ENCODE peak calls at places on chromosomes 6 and 20, in nine cellular contexts. Z, S, O, E, N, C, X, Q and L are unnamed samples. For H3K36me3 and H3K27me3, the result is how much of the 10 kb centered on the place peaks cover.

GRCh38 chr6:143999406-143999805 is 8.7 kb downstream of the PLAGL1 start:
- DNase-seq in Z (no peak), S (no peak), O (no peak), E (peak), N (no peak), C (no peak), X (no peak), Q (no peak), L (no peak)

GRCh38 chr6:38387461-38387860 is 252.3 kb downstream of the BTBD9 start:
- DNase-seq in Z (no peak), S (no peak), O (no peak), E (no peak), N (no peak), C (no peak), X (no peak), Q (no peak), L (no peak)

GRCh38 chr6:149210376-149210775 is 107.1 kb upstream of the TAB2 start:
- DNase-seq in Z (no peak), S (no peak), O (peak), E (peak), N (no peak), C (no peak), X (no peak), Q (no peak), L (no peak)

GRCh38 chr20:44137210-44137781 is 49.7 kb downstream of the JPH2 start:
- DNase-seq in Z (peak), S (peak), O (no peak), E (peak), N (no peak), C (no peak), X (peak), Q (peak), L (peak)

GRCh38 chr6:137846772-137847313 is 20.2 kb upstream of the TNFAIP3 start:
- DNase-seq in Z (no peak), S (no peak), O (no peak), E (no peak), N (no peak), C (peak), X (peak), Q (no peak), L (no peak)

GRCh38 chr6:54491431-54491830 is 183.2 kb downstream of the TINAG start:
- DNase-seq in Z (no peak), S (no peak), O (no peak), E (no peak), N (no peak), C (no peak), X (no peak), Q (no peak), L (no peak)

GRCh38 chr20:19747903-19748302 is 10.2 kb upstream of the RIN2 start:
- DNase-seq in Z (no peak), S (no peak), O (no peak), E (no peak), N (no peak), C (no peak), X (no peak), Q (no peak), L (no peak)

GRCh38 chr20:62741191-62741676 is 32.6 kb downstream of the NTSR1 start:
- DNase-seq in Z (no peak), S (peak), O (no peak), E (no peak), N (no peak), C (no peak), X (no peak), Q (no peak), L (peak)

GRCh38 chr20:64001607-64002011 is 20.7 kb downstream of the PRPF6 start:
- DNase-seq in Z (no peak), S (no peak), O (no peak), E (peak), N (no peak), C (no peak), X (no peak), Q (no peak), L (no peak)

GRCh38 chr6:42030585-42031506 is 19.5 kb upstream of the TAF8 start:
- DNase-seq in Z (peak), S (no peak), O (no peak), E (no peak), N (no peak), C (no peak), X (no peak), Q (no peak), L (peak)

GRCh38 chr20:41969656-41970055 is 351.5 kb upstream of the CHD6 start:
- DNase-seq in Z (no peak), S (no peak), O (no peak), E (no peak), N (no peak), C (no peak), X (no peak), Q (no peak), L (no peak)

GRCh38 chr20:61917459-61917858 is 148.2 kb downstream of the TAF4 start:
- DNase-seq in Z (no peak), S (no peak), O (no peak), E (no peak), N (no peak), C (no peak), X (no peak), Q (no peak), L (no peak)

GRCh38 chr20:47768016-47768953 is 17.0 kb downstream of the SULF2 start:
- DNase-seq in Z (peak), S (no peak), O (no peak), E (no peak), N (no peak), C (no peak), X (peak), Q (no peak), L (no peak)

GRCh38 chr6:87993331-87993730 is 54.3 kb upstream of the SPACA1 start:
- DNase-seq in Z (no peak), S (no peak), O (no peak), E (no peak), N (no peak), C (no peak), X (no peak), Q (no peak), L (no peak)

GRCh38 chr20:46406200-46406985 is at the start of gene ELMO2:
- DNase-seq in Z (peak), S (peak), O (peak), E (peak), N (peak), C (peak), X (peak), Q (peak), L (peak)

GRCh38 chr6:98842489-98843180 is 8.3 kb downstream of the POU3F2 start:
- DNase-seq in Z (no peak), S (no peak), O (no peak), E (no peak), N (no peak), C (no peak), X (no peak), Q (no peak), L (peak)

GRCh38 chr6:98845201-98846020 is 11.0 kb downstream of the POU3F2 start:
- DNase-seq in Z (peak), S (peak), O (no peak), E (peak), N (no peak), C (no peak), X (peak), Q (no peak), L (peak)

GRCh38 chr6:98841589-98842488 is 7.5 kb downstream of the POU3F2 start:
- DNase-seq in Z (no peak), S (no peak), O (no peak), E (no peak), N (no peak), C (no peak), X (no peak), Q (no peak), L (no peak)

GRCh38 chr6:98844244-98845161 is 10.1 kb downstream of the POU3F2 start:
- DNase-seq in Z (no peak), S (no peak), O (no peak), E (no peak), N (no peak), C (no peak), X (no peak), Q (no peak), L (peak)

GRCh38 chr6:98843274-98844243 is 9.2 kb downstream of the POU3F2 start:
- DNase-seq in Z (no peak), S (no peak), O (no peak), E (no peak), N (no peak), C (no peak), X (no peak), Q (no peak), L (peak)
- H3K36me3 ChIP-seq in Z (under half), S (under half), O (under half), E (under half), N (under half), C (under half), X (under half), Q (under half), L (under half)

DNA sequence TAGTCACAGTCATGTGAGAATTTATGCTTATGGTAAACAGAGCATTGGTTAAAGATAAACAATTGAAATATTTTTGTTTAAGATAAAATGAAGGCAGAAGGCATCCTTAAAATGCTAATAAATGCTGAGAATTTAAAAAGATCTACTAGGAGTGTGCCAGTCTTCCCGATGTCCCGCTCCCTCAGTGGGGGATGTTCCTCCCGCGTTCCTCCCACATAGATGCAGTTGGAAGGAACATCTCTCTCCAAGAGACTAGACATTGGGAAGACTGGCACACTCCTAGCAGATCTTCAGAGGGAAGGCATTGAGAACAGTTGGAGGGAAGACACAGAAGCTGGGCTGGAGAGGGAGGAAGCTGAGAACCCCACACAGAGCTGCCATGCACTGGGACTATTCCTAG is 203.3 kb downstream of the EDN1 start:
- DNase-seq in Z (no peak), S (no peak), O (no peak), E (no peak), N (no peak), C (no peak), X (no peak), Q (no peak), L (no peak)
- H3K27me3 ChIP-seq in Z (under half), S (under half), O (under half), E (under half), N (under half), C (under half), X (under half), Q (under half), L (under half)

DNA sequence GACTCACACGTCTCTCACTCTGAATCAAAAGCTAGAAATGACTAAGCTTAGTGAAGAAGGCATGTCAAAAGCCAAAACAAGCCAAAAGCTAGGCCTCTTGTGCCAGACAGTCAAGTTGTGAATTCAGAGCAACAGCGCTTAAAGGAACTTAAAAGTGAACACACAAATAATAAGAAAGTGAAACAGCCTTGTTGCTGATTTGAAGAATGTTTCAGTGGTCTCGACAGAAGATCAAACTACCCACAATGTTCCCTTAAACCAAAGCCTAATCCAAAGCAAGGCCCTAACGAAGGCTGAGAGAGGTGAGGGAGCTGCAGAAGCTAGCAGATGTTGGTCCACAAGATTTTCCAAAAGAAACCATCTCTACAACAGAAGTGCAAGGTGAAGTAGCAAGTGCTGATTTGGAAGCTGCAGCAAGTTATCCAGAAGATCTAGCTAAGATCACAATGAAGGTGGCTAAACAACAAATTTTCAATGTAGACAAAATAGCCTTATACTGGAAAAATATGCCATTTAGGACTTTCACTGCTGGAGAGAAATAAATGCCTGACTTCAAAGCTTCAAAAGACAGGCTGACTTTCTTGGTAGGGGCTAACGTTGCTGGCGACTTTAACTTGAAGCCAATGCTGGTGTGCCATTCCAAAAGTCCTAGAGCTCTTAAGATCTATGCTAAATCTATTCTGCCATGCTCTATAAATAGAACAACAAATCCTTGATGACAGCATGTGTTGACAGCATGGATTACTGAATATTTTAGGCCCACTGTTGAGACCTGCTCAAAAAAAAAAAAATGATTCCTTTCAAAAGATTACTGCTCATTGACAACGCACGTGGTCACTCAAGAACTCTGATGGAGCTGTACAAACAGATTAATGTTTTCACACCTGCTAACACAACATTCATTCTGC is 40.3 kb downstream of the SEC63 start:
- DNase-seq in Z (no peak), S (peak), O (no peak), E (no peak), N (no peak), C (no peak), X (no peak), Q (no peak), L (no peak)
- H3K36me3 ChIP-seq in Z (under half), S (half or more), O (under half), E (under half), N (under half), C (under half), X (under half), Q (under half), L (under half)

DNA sequence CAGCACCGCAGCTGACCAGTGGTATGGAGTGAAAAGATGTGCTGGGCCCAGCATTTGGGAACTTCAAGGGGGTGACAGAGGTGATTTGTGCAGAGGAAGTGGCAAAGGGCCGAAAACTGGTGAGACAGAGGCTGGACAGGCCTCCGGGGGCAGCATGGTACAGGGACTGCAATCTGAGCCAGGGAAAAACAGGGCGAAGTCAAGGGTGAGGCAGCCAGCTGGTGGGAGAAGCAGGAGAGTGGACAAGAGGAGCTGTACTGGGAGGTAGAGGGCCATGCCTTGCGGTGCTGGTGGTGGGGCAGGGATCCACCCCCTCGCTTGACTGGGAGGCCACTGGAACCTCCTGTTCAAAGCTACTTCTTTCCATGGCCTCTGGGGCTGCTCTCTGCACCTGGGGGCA is 7.3 kb upstream of the GFRA4 start:
- DNase-seq in Z (no peak), S (no peak), O (no peak), E (peak), N (no peak), C (no peak), X (no peak), Q (no peak), L (peak)
- H3K27me3 ChIP-seq in Z (under half), S (under half), O (under half), E (under half), N (under half), C (under half), X (under half), Q (under half), L (under half)

DNA sequence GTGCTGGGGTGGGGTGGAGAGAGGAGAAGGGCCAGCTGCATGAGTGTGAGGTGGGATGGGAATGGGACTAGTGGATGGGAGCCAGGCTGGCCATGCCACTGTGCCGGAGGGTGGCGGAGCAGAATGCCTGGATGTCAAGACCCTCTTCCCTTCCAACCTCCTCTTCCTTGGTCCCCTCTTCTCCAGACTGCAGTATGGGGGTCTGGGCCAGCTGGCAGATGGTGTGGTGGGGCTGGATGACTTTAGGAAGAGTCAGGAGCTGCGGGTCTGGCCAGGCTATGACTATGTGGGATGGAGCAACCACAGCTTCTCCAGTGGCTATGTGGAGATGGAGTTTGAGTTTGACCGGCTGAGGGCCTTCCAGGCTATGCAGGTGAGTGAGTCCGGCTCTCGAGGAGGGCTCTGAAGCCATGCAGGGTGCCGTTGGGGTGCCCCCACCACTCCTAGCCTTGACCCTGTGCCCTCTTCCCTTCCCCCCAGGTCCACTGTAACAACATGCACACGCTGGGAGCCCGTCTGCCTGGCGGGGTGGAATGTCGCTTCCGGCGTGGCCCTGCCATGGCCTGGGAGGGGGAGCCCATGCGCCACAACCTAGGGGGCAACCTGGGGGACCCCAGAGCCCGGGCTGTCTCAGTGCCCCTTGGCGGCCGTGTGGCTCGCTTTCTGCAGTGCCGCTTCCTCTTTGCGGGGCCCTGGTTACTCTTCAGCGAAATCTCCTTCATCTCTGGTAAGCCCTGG is 7.7 kb downstream of the DDR1 start:
- DNase-seq in Z (peak), S (no peak), O (no peak), E (no peak), N (no peak), C (no peak), X (no peak), Q (no peak), L (peak)
- H3K36me3 ChIP-seq in Z (under half), S (half or more), O (under half), E (half or more), N (under half), C (under half), X (under half), Q (half or more), L (under half)

DNA sequence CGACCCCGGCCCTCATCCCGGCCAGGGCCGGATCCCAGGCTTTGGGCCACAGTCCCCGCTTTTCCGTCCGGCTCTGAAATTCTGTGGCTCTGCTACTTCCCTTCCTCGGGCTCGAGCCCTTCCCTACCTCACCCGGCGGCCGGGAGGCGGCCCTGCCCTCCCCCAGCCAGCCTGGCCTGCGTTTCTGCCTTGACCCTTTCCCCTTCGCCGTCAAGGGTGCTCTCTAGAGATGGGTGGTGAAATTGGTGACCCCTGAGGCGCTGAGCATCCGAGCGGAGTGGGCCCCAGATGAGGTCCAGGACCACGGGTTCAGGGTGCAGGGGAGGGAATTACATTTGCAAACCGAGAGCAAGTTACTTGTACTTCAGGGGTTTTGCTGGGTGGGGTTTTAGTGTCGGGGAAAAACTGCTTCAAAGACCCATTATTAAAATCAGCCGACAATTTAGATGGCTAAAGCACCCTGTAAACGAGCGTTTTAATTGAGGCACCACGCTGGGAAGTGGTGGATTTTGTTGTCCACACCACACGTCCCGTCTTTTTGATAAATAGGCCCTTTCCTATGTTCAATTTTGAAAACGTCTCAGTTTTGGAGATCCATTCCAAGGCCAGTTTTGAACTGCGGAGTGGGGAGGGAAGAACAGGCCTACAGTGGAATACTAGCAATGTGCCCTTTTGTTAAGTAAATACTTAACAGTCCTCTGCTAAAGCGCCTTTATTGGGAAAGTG is 9.9 kb downstream of the TFAP2A start:
- DNase-seq in Z (no peak), S (no peak), O (no peak), E (no peak), N (no peak), C (no peak), X (no peak), Q (no peak), L (peak)
- H3K27me3 ChIP-seq in Z (under half), S (under half), O (under half), E (under half), N (under half), C (under half), X (half or more), Q (half or more), L (half or more)